ENCODE peak calls at places on chromosome 22, in seven cellular contexts. D is A673, J is body of pancreas, U is brain microvascular endothelial cell, M is transverse colon, N is A549, E is heart left ventricle. X is an unnamed sample.

GRCh38 chr22:17562906-17563870 is at the start of gene SLC25A18:
- DNase-seq in D (no peak), J (peak), U (no peak), M (peak), N (no peak), E (peak), X (no peak)

GRCh38 chr22:16783930-16784354 is 41.3 kb downstream of the XKR3 start:
- DNase-seq in D (peak), J (no peak), U (no peak), M (no peak), N (peak), E (no peak), X (no peak)

GRCh38 chr22:32623943-32624342 is 149.3 kb downstream of the FBXO7 start:
- DNase-seq in D (no peak), J (peak), U (peak), M (peak), N (no peak), E (no peak), X (no peak)

GRCh38 chr22:48418831-48419230 is 1408.8 kb downstream of the BRD1 start:
- DNase-seq in D (no peak), J (no peak), U (no peak), M (no peak), N (no peak), E (no peak), X (no peak)

GRCh38 chr22:23714596-23715588 is 24.1 kb downstream of the RGL4 start:
- DNase-seq in D (no peak), J (no peak), U (no peak), M (no peak), N (no peak), E (no peak), X (peak)

GRCh38 chr22:46001426-46002106 is 24.6 kb upstream of the WNT7B start:
- DNase-seq in D (no peak), J (no peak), U (no peak), M (no peak), N (no peak), E (peak), X (peak)

GRCh38 chr22:48253573-48253972 is 1491.1 kb downstream of the TBC1D22A start:
- DNase-seq in D (no peak), J (no peak), U (no peak), M (no peak), N (no peak), E (no peak), X (no peak)

GRCh38 chr22:17754233-17754925 is 19.9 kb downstream of the BID start:
- DNase-seq in D (peak), J (no peak), U (no peak), M (no peak), N (no peak), E (no peak), X (peak)

GRCh38 chr22:46336119-46337078 is 885 bp downstream of the TRMU start:
- DNase-seq in D (peak), J (peak), U (no peak), M (peak), N (no peak), E (no peak), X (peak)

GRCh38 chr22:32745251-32745995 is 56.1 kb upstream of the TIMP3 start:
- DNase-seq in D (no peak), J (peak), U (no peak), M (peak), N (no peak), E (peak), X (no peak)

GRCh38 chr22:24578355-24579241 is 14.3 kb downstream of the LRRC75B start:
- DNase-seq in D (no peak), J (no peak), U (no peak), M (no peak), N (no peak), E (no peak), X (no peak)

GRCh38 chr22:49790912-49791311 is 36.8 kb downstream of the BRD1 start:
- DNase-seq in D (no peak), J (no peak), U (no peak), M (no peak), N (no peak), E (no peak), X (no peak)

GRCh38 chr22:46576556-46577351 is 39.3 kb upstream of the CELSR1 start:
- DNase-seq in D (peak), J (peak), U (no peak), M (peak), N (peak), E (peak), X (peak)

GRCh38 chr22:41075946-41076345 is 16.4 kb upstream of the EP300 start:
- DNase-seq in D (no peak), J (no peak), U (no peak), M (no peak), N (no peak), E (no peak), X (no peak)

GRCh38 chr22:44347098-44347497 is 34.3 kb upstream of the SHISAL1 start:
- DNase-seq in D (no peak), J (no peak), U (peak), M (no peak), N (no peak), E (no peak), X (no peak)

GRCh38 chr22:50308597-50308935 is 1.1 kb upstream of the PLXNB2 start:
- DNase-seq in D (no peak), J (peak), U (no peak), M (peak), N (no peak), E (peak), X (no peak)

GRCh38 chr22:28903719-28904118 is 20.3 kb downstream of the ZNRF3 start:
- DNase-seq in D (no peak), J (peak), U (no peak), M (no peak), N (no peak), E (no peak), X (no peak)

GRCh38 chr22:48738204-48738980 is 1089.3 kb downstream of the BRD1 start:
- DNase-seq in D (no peak), J (no peak), U (no peak), M (no peak), N (no peak), E (no peak), X (no peak)

GRCh38 chr22:16608931-16609330 is 16.3 kb upstream of the CCT8L2 start:
- DNase-seq in D (no peak), J (no peak), U (no peak), M (no peak), N (no peak), E (no peak), X (no peak)

GRCh38 chr22:24510694-24511625 is 15.8 kb downstream of the UPB1 start:
- DNase-seq in D (no peak), J (no peak), U (peak), M (no peak), N (no peak), E (no peak), X (no peak)

GRCh38 chr22:37425369-37425768 is 1.9 kb downstream of the ELFN2 start:
- DNase-seq in D (no peak), J (no peak), U (no peak), M (no peak), N (no peak), E (no peak), X (no peak)
- TF ChIP-seq CTCF in D (no peak), J (no peak), U (no peak), M (no peak), N (no peak), E (no peak), X (no peak)

DNA sequence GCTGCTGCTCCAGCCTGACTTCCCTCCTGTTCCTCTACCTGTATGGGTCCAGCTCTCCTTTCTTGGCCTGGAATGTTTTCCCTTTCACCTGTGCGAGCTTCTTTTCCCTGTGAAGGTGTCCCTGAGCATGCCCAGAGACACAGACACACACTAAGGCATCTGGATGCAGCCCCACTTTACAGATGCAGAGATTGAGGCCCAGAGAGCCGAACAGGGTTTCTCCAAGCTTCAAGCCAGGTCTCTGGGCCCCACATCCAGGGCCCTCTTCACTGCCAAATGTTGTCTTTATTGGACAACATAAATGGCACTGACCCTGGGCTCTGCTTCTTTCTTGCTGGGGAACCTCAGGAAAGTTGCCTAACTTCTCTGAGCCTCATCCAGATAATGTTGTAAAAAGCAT is 561.6 kb downstream of the MIAT start:
- DNase-seq in D (no peak), J (no peak), U (no peak), M (no peak), N (no peak), E (no peak), X (no peak)
- TF ChIP-seq CTCF in D (no peak), J (no peak), U (no peak), M (no peak), N (no peak), E (no peak), X (no peak)

DNA sequence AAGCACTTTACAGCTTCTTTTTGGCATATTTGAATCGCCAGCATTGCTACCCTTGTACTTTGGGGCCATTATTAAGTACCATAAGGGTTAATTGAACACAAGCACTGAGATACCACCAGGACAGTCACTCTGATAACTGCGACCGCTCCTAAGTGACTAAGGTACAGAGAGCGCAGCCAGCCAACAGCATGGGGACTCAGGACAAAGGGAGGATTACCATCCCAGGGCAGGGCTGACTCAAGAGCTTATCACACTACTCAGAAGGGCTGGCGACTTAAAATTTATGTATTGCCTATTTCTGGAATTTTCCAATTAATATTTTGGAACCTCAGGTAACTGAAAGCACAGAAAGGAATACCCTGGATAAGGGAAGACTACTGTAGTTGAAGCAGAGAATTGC is 479 bp downstream of the ZNF280A start:
- DNase-seq in D (no peak), J (no peak), U (no peak), M (no peak), N (peak), E (no peak), X (no peak)
- TF ChIP-seq CTCF in D (no peak), J (no peak), U (no peak), M (no peak), N (no peak), E (no peak), X (no peak)

DNA sequence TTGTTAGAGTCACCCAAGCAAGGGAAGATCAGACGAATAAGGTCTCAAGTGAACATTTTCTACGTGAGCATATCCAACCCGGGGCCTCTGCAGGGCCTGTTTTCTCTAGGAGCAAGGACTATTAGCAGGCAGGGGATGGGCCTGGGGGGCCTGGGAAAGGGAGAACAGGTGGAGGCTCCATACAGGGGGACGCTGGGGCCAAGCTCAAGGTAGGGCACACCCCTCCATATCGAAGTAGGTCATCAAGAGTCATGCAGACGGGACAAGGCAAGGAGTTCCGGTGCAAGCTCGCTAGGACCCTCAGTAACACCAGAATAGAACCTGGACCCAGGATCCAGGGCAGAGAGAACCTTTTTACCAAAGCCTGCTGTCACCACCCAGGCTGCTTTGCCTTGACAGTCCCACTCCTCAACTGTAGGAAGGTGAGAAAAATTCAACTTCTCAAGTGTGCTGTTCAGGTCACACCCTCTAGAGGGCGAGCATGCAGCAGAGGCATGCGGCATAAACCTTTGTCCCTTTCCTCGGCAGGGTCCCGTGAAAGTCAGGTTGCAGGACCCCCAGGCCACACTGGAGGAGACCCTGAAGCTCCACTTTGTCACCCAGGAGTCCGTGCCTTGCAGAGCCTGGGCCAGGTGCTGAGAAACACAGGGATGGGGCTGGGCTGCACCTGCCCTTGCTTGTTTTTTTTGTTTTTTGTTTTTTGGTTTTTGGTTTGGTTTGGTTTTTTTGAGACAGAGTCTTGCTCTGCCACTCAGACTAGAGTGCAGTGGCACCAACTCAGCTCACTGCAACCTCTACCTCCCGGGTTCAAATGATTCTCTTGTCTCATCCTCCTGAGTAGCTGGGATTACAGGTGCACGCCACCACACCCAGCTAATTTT is 8.6 kb upstream of the APOBEC3B start:
- DNase-seq in D (peak), J (peak), U (no peak), M (peak), N (peak), E (no peak), X (peak)
- TF ChIP-seq CTCF in D (peak), J (peak), U (peak), M (peak), N (peak), E (peak), X (peak)

DNA sequence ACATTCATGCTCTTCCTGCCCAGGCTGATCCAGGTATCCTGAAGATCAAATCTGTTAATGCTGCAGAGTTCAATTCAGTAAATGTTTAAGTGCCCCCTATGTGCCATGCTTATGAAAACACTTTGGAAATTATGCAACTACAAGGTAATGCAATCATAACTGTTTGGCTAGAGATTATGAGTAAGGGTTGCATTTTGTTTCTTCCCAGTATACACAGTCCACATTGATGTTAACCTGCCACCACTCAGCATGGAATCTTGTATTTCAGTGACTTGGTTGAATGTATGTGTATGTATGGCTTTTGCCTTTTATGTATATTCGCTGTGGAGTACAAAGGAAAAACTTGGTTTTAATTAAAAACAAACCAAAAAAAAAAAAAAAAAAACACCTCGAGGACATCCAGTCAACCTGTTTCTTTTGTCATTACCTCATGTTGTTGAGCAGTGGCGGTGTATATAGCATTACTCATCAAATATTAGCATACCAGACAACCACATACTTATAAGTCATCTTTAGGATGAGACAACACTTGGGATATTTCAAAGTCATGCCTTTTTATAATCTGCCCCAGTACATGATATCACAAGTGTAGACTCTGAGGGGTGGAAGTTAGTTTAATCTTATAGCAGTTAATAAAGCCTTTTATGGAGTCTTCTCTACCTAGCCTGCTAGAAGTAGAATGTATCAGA is 86.1 kb upstream of the HORMAD2 start:
- DNase-seq in D (peak), J (no peak), U (peak), M (no peak), N (peak), E (no peak), X (no peak)
- TF ChIP-seq CTCF in D (peak), J (no peak), U (no peak), M (no peak), N (peak), E (no peak), X (no peak)

DNA sequence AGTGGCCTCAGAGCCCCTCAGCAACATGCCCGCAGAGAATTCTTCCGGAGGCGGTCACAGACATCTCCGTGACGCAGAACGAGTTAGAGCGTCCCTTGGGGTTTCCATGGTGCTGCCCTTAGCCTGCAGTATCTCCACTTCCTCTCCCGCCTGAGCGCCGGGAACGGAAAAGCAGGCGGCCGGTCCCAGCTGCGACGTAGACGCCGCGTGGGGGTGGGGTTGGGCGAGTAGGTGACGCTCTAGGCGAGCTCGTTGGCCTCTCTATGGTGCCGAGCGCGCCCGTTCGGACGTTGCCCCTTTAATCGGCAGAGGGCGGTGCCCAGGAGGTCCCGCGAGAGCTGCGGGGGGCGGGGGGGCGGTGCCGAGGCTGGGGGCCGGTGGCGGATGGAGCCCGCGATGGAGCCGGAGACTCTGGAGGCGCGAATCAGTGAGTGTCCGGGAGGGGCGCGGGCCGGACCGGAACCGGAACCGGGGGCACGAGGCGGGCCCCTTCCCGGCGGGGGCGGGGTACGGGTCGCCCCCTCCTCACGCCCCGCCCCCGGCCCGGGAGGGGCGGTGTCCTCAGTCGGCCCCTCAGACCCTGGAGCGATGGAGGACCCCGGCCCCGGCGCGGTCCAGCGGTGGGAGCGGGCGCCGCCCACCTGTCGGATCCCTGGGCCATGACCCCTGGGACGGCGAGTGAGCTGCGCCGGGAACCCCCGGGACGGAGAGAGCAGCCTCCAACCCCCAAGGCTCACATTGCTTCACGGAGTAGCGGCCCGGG is at the start of gene GGA1:
- DNase-seq in D (peak), J (peak), U (peak), M (peak), N (peak), E (peak), X (peak)
- TF ChIP-seq CTCF in D (no peak), J (no peak), U (no peak), M (no peak), N (no peak), E (no peak), X (no peak)

GRCh38 chr22:26446808-26447515 is 17.9 kb downstream of the ASPHD2 start:
- DNase-seq in D (no peak), J (no peak), U (no peak), M (no peak), N (no peak), E (no peak), X (no peak)

GRCh38 chr22:26445577-26446275 is 16.7 kb downstream of the ASPHD2 start:
- DNase-seq in D (no peak), J (no peak), U (no peak), M (no peak), N (no peak), E (no peak), X (no peak)

GRCh38 chr22:26442086-26442756 is 13.2 kb downstream of the ASPHD2 start:
- DNase-seq in D (no peak), J (no peak), U (no peak), M (no peak), N (no peak), E (no peak), X (no peak)

GRCh38 chr22:26444777-26445176 is 15.7 kb downstream of the ASPHD2 start:
- DNase-seq in D (no peak), J (no peak), U (no peak), M (no peak), N (no peak), E (no peak), X (no peak)

GRCh38 chr22:26443901-26444300 is 14.8 kb downstream of the ASPHD2 start:
- DNase-seq in D (no peak), J (no peak), U (no peak), M (no peak), N (no peak), E (no peak), X (no peak)
- TF ChIP-seq CTCF in D (no peak), J (no peak), U (no peak), M (no peak), N (no peak), E (no peak), X (no peak)

GRCh38 chr22:39529487-39529851 is 3.1 kb downstream of the RPS19BP1 start:
- DNase-seq in D (no peak), J (no peak), U (no peak), M (no peak), N (no peak), E (no peak), X (no peak)
- TF ChIP-seq CTCF in D (no peak), J (no peak), U (no peak), M (peak), N (no peak), E (no peak), X (peak)

GRCh38 chr22:31099841-31100761 is 7.3 kb downstream of the SELENOM start:
- DNase-seq in D (no peak), J (no peak), U (no peak), M (no peak), N (no peak), E (no peak), X (no peak)

GRCh38 chr22:31099386-31099785 is 8.0 kb downstream of the SELENOM start:
- DNase-seq in D (no peak), J (no peak), U (no peak), M (no peak), N (no peak), E (no peak), X (no peak)

GRCh38 chr22:31102441-31103081 is 4.8 kb downstream of the SELENOM start:
- DNase-seq in D (no peak), J (peak), U (peak), M (peak), N (no peak), E (no peak), X (no peak)

GRCh38 chr22:31103111-31103510 is 4.3 kb downstream of the SELENOM start:
- DNase-seq in D (no peak), J (no peak), U (no peak), M (no peak), N (no peak), E (no peak), X (no peak)

DNA sequence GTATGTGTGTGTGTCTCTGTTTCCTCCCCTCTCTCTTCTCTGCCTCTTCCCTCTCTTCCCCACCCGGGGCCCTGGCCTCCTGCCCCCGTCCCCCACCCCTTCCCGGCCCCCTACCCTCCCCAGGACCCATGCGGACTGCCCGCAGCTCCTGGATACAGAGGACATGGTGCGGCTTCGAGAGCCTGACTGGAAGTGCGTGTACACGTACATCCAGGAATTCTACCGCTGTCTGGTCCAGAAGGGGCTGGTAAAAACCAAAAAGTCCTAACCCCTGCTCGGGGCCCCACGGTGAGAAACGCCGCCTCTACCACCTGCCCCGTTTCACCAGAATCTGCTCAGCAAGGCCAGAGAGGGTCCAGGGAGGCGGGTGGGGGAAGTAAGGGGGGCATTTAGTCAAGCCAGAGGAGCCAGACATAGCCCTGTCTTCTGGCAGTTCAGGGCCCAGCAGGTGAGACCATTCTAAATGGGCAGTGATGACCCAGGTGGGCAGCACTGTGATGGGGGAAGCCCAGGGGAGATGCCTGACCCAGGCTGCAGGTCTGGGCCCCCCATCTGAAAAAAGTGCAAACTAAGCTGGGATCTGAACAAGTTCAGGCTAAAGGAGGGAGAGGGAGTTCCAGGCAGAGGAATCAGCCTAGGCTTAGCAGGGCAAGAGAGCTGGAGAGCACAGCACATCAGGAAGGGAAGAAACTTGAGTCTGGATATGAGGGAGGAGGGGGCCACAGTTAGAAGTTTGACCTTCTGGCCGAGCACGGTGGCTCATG is 6.4 kb downstream of the SELENOM start:
- DNase-seq in D (no peak), J (no peak), U (no peak), M (no peak), N (no peak), E (no peak), X (no peak)
- TF ChIP-seq CTCF in D (no peak), J (no peak), U (no peak), M (no peak), N (no peak), E (no peak), X (no peak)